ENCODE peak calls at places on chromosomes 13 and 19, in six cellular contexts. V is lower leg skin, W is body of pancreas, D is stomach, H is fibroblast of pulmonary artery, S is choroid plexus epithelial cell. U is an unnamed sample.

GRCh38 chr19:19635313-19635702 is 7.3 kb upstream of the LPAR2 start:
- DNase-seq in V (no peak), W (no peak), D (no peak), H (no peak), S (no peak), U (no peak)

GRCh38 chr19:38544569-38545315 is 73.0 kb downstream of the MAP4K1 start:
- DNase-seq in V (no peak), W (no peak), D (no peak), H (peak; percentile 7), S (peak; percentile 30), U (no peak)

GRCh38 chr13:75798353-75799245 is 162.5 kb downstream of the LMO7 start:
- DNase-seq in V (no peak), W (no peak), D (no peak), H (peak; percentile 47), S (peak; percentile 35), U (peak; percentile 58)

GRCh38 chr13:54852831-54853230 is 1824.2 kb downstream of the OLFM4 start:
- DNase-seq in V (no peak), W (no peak), D (no peak), H (no peak), S (no peak), U (no peak)

GRCh38 chr19:2668188-2668763 is 34.2 kb downstream of the GNG7 start:
- DNase-seq in V (no peak), W (no peak), D (no peak), H (no peak), S (no peak), U (no peak)

GRCh38 chr19:4738734-4739133 is 15.1 kb upstream of the DPP9 start:
- DNase-seq in V (no peak), W (no peak), D (no peak), H (no peak), S (no peak), U (no peak)

GRCh38 chr19:29978139-29978538 is 36.1 kb downstream of the URI1 start:
- DNase-seq in V (no peak), W (no peak), D (no peak), H (peak; percentile 13), S (no peak), U (no peak)

GRCh38 chr13:28568286-28568685 is 73.4 kb upstream of the FLT1 start:
- DNase-seq in V (peak; percentile 87), W (peak; percentile 84), D (peak; percentile 54), H (peak; percentile 71), S (peak; percentile 43), U (no peak)

GRCh38 chr19:13872695-13873389 is 4.1 kb upstream of the NANOS3 start:
- DNase-seq in V (no peak), W (peak; percentile 28), D (no peak), H (no peak), S (no peak), U (no peak)

GRCh38 chr19:49890349-49891311 is 6.1 kb downstream of the IL4I1 start:
- DNase-seq in V (no peak), W (no peak), D (peak; percentile 57), H (no peak), S (no peak), U (no peak)

GRCh38 chr13:21342699-21343442 is 116.2 kb downstream of the ZDHHC20 start:
- DNase-seq in V (peak; percentile 53), W (no peak), D (no peak), H (no peak), S (no peak), U (no peak)

GRCh38 chr13:38657191-38657590 is 29.7 kb upstream of the FREM2 start:
- DNase-seq in V (no peak), W (no peak), D (no peak), H (peak; percentile 42), S (peak; percentile 35), U (peak; percentile 43)

GRCh38 chr13:76730220-76730619 is 156.0 kb downstream of the KCTD12 start:
- DNase-seq in V (no peak), W (no peak), D (no peak), H (peak; percentile 61), S (no peak), U (no peak)

GRCh38 chr13:70795484-70795883 is 687.2 kb upstream of the KLHL1 start:
- DNase-seq in V (no peak), W (no peak), D (no peak), H (no peak), S (peak; percentile 9), U (no peak)

GRCh38 chr13:80740076-80740475 is 399.1 kb upstream of the SPRY2 start:
- DNase-seq in V (no peak), W (no peak), D (no peak), H (no peak), S (no peak), U (no peak)

GRCh38 chr19:40813182-40813581 is 14.2 kb downstream of the EGLN2 start:
- DNase-seq in V (no peak), W (no peak), D (no peak), H (peak; percentile 54), S (peak; percentile 27), U (no peak)

GRCh38 chr19:3210347-3211017 is 14.0 kb upstream of the CELF5 start:
- DNase-seq in V (no peak), W (peak; percentile 49), D (peak; percentile 67), H (peak; percentile 33), S (peak; percentile 41), U (peak; percentile 15)

GRCh38 chr19:49560358-49560900 is 19.9 kb downstream of the NOSIP start:
- DNase-seq in V (no peak), W (peak; percentile 83), D (no peak), H (no peak), S (no peak), U (no peak)

GRCh38 chr19:1266818-1267440 is 2.2 kb upstream of the CIRBP start:
- DNase-seq in V (peak; percentile 96), W (peak; percentile 65), D (peak; percentile 80), H (peak; percentile 58), S (peak; percentile 54), U (peak; percentile 42)

GRCh38 chr13:20993661-20994440 is 67.5 kb downstream of the LATS2 start:
- DNase-seq in V (peak; percentile 73), W (peak; percentile 13), D (no peak), H (peak; percentile 62), S (peak; percentile 78), U (peak; percentile 78)

GRCh38 chr13:80341771-80342271 is 895 bp upstream of the SPRY2 start:
- DNase-seq in V (peak; percentile 88), W (peak; percentile 61), D (no peak), H (peak; percentile 71), S (peak; percentile 73), U (peak; percentile 64)

GRCh38 chr19:920051-920857 is 3.1 kb downstream of the KISS1R start:
- DNase-seq in V (no peak), W (no peak), D (no peak), H (peak; percentile 30), S (no peak), U (no peak)

GRCh38 chr19:5291588-5292193 is 48.9 kb downstream of the PTPRS start:
- DNase-seq in V (no peak), W (no peak), D (no peak), H (no peak), S (no peak), U (no peak)

GRCh38 chr19:58396691-58397532 is 1.5 kb downstream of the RNF225 start:
- DNase-seq in V (no peak), W (no peak), D (no peak), H (no peak), S (no peak), U (no peak)
- H3K4me3 ChIP-seq in V (no peak overlapping the region), W (no peak overlapping the region), D (no peak overlapping the region), H (no peak overlapping the region), S (no peak overlapping the region), U (no peak overlapping the region)

DNA sequence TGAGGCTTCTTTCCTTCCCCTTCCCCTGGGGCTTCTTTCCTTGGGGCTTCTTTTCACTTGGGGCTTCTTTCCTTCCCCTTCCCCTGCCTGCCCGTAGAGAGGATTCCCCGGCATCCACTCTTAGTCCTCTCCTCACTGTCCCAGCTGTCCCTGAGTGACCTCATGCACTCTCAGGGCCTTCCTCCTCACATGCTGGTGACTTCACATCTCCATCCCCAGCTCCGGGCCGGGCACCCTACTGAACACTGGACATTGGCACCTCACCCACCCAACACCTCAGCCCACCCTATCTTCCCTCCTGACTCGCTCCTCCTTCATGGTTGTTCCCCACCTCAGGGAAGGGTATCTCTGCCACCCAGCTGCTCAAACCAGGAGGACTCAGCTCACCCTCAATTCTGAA is 130.6 kb downstream of the STARD13 start:
- DNase-seq in V (no peak), W (no peak), D (no peak), H (no peak), S (no peak), U (no peak)
- H3K4me3 ChIP-seq in V (no peak overlapping the region), W (no peak overlapping the region), D (no peak overlapping the region), H (no peak overlapping the region), S (no peak overlapping the region), U (no peak overlapping the region)

GRCh38 chr19:35513231-35513974 is at the start of gene DMKN:
- DNase-seq in V (no peak), W (no peak), D (no peak), H (peak; percentile 66), S (peak; percentile 65), U (no peak)
- H3K4me3 ChIP-seq in V (no peak within 1 kb of the TSS), W (no peak within 1 kb of the TSS), D (no peak within 1 kb of the TSS), H (no peak within 1 kb of the TSS), S (peak within 1 kb of the TSS; percentile 13), U (no peak within 1 kb of the TSS)

DNA sequence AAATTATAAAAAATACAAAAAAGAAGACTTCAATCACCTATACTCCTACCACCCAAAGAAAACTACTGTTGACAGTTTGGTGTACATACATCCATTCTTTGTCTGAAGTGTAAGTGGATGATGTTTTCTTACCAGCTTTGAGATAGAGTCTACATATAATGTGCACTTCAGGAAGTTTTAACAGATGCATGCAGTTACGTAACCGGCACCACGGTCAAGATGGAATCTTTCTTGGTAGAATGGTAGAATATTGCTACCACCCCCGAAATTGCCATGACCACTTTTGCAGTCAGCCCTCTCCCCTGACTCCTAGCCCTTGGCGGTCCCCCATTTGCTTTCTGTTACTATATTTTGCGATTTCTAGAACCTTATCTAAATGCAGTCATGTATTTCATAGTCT is 1.4 kb downstream of the CUL4A start:
- DNase-seq in V (no peak), W (no peak), D (no peak), H (no peak), S (no peak), U (no peak)
- H3K4me3 ChIP-seq in V (no peak overlapping the region), W (no peak overlapping the region), D (no peak overlapping the region), H (peak overlapping the region; percentile 73), S (peak overlapping the region; percentile 26), U (no peak overlapping the region)

DNA sequence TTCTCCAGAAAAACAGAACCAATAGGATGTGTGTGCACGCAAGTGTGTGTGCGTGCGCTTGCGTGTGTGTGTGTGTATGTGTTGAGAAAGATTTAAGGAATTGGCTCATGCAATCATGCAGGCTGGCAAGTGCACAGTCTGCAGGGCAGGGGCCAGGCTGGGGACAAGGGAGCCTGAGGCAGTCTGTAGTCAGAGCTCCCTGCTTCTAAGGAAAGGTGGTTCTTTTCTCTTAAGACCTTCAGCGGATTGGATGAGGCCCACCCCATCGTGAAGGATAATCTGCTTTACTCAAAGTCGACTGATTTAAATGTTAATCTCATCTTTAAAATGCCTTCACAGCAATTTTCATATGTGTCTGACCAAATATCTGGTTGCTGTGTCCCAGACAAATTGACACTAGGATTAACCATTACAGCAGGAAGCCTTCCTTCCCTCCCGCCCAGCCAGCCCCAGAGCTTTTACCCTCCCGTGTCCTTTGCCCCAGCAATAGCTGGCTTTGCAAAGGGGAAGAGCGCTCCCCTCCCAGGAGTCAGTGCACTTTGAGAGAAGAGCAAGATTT is 15.0 kb upstream of the NAXD start:
- DNase-seq in V (no peak), W (no peak), D (no peak), H (no peak), S (no peak), U (no peak)
- H3K4me3 ChIP-seq in V (no peak overlapping the region), W (no peak overlapping the region), D (no peak overlapping the region), H (no peak overlapping the region), S (no peak overlapping the region), U (no peak overlapping the region)

GRCh38 chr19:56066152-56067023 is 54.7 kb downstream of the ZNF787 start:
- DNase-seq in V (peak; percentile 90), W (peak; percentile 74), D (peak; percentile 74), H (peak; percentile 49), S (peak; percentile 46), U (peak; percentile 27)
- H3K4me3 ChIP-seq in V (no peak overlapping the region), W (no peak overlapping the region), D (peak overlapping the region; percentile 18), H (peak overlapping the region; percentile 29), S (peak overlapping the region; percentile 29), U (no peak overlapping the region)

U was measured in astrocyte of the spinal cord.